ENCODE peak calls at places on chromosomes 7 and 10, in seven cellular contexts. F, H, D, V, A, Q and G are unnamed samples.
A peak's percentile ranks its signal among the peaks of the same experiment; 100 is the strongest.

GRCh38 chr7:91280604-91281003 is 16.4 kb downstream of the FZD1 start:
- DNase-seq in V (no peak), Q (no peak), D (no peak), H (no peak), A (no peak), F (no peak), G (no peak)

GRCh38 chr10:113356794-113357687 is 195.8 kb upstream of the HABP2 start:
- DNase-seq in Q (no peak), A (no peak), H (no peak), D (no peak), V (no peak), F (no peak), G (no peak)

GRCh38 chr7:106858618-106859532 is 6.2 kb upstream of the PIK3CG start:
- DNase-seq in F (no peak), A (no peak), V (no peak), D (no peak), Q (no peak), H (no peak), G (no peak)

GRCh38 chr7:29375641-29376562 is 181.3 kb downstream of the CHN2 start:
- DNase-seq in V (peak; percentile 17), D (no peak), Q (no peak), F (no peak), A (no peak), H (no peak), G (no peak)

GRCh38 chr10:124039432-124040086 is 53.8 kb downstream of the CHST15 start:
- DNase-seq in H (no peak), D (no peak), Q (no peak), A (no peak), V (no peak), F (no peak), G (no peak)

GRCh38 chr10:117663750-117664149 is 121.2 kb downstream of the EMX2 start:
- DNase-seq in V (no peak), A (no peak), Q (no peak), F (no peak), D (no peak), H (no peak), G (no peak)

GRCh38 chr7:156650042-156650441 is 9.5 kb downstream of the RNF32 start:
- DNase-seq in D (no peak), Q (no peak), V (no peak), F (no peak), H (no peak), A (no peak), G (no peak)

GRCh38 chr10:32139223-32140073 is 83.2 kb upstream of the KIF5B start:
- DNase-seq in D (no peak), A (no peak), V (no peak), H (no peak), F (no peak), Q (no peak), G (no peak)

GRCh38 chr10:123942114-123942513 is 50.5 kb upstream of the CPXM2 start:
- DNase-seq in F (no peak), A (no peak), D (no peak), Q (no peak), V (no peak), H (no peak), G (no peak)

GRCh38 chr7:106110885-106111670 is 1.0 kb downstream of the SYPL1 start:
- DNase-seq in D (no peak), V (no peak), Q (no peak), A (no peak), F (no peak), H (no peak), G (no peak)

GRCh38 chr10:78361031-78361430 is 327.4 kb downstream of the RPS24 start:
- DNase-seq in Q (no peak), A (no peak), F (no peak), V (no peak), H (no peak), D (no peak), G (no peak)

GRCh38 chr10:121736315-121737002 is 138.2 kb upstream of the FGFR2 start:
- DNase-seq in A (no peak), D (no peak), V (no peak), Q (no peak), H (no peak), F (no peak), G (no peak)

GRCh38 chr10:47025540-47026300 is 114.5 kb downstream of the PTPN20 start:
- DNase-seq in V (no peak), F (no peak), D (no peak), H (no peak), A (peak; percentile 6), Q (no peak), G (no peak)

GRCh38 chr10:7199152-7199760 is 211.6 kb downstream of the SFMBT2 start:
- DNase-seq in D (no peak), V (no peak), H (no peak), F (no peak), Q (no peak), A (no peak), G (no peak)

GRCh38 chr7:33892945-33893344 is 12.4 kb upstream of the BMPER start:
- DNase-seq in V (no peak), A (no peak), H (no peak), D (no peak), Q (no peak), F (no peak), G (no peak)

GRCh38 chr7:140025814-140026433 is 36.8 kb downstream of the PARP12 start:
- DNase-seq in F (no peak), D (no peak), H (no peak), Q (no peak), V (no peak), A (no peak), G (no peak)

GRCh38 chr7:35555934-35556333 is 139.0 kb downstream of the HERPUD2 start:
- DNase-seq in H (no peak), D (no peak), Q (no peak), F (no peak), A (no peak), V (no peak), G (no peak)

GRCh38 chr10:33886299-33886698 is 551.8 kb upstream of the NRP1 start:
- DNase-seq in D (no peak), Q (no peak), A (no peak), V (no peak), F (no peak), H (no peak), G (no peak)

GRCh38 chr10:116465541-116465940 is 37.9 kb downstream of the PNLIPRP3 start:
- DNase-seq in H (no peak), F (no peak), D (no peak), V (no peak), A (no peak), Q (no peak), G (no peak)

GRCh38 chr10:93580824-93581223 is 14.4 kb downstream of the FFAR4 start:
- DNase-seq in D (peak; percentile 12), V (no peak), A (no peak), H (no peak), F (no peak), Q (no peak), G (no peak)

GRCh38 chr10:69472544-69472943 is 21.3 kb downstream of the TSPAN15 start:
- DNase-seq in Q (no peak), F (no peak), V (no peak), H (no peak), D (no peak), A (no peak), G (no peak)

GRCh38 chr7:157656195-157656769 is 319.5 kb downstream of the DNAJB6 start:
- DNase-seq in D (no peak), A (no peak), H (no peak), V (no peak), Q (no peak), F (no peak), G (no peak)

GRCh38 chr7:41711283-41712064 is 8.6 kb upstream of the INHBA start:
- DNase-seq in Q (no peak), H (no peak), A (no peak), F (no peak), V (no peak), D (no peak), G (no peak)

GRCh38 chr10:102235598-102235920 is 5.8 kb downstream of the PITX3 start:
- DNase-seq in D (no peak), H (no peak), A (no peak), F (no peak), Q (no peak), V (no peak), G (no peak)

GRCh38 chr10:36236931-36237330 is 594.8 kb upstream of the FZD8 start:
- DNase-seq in V (no peak), Q (no peak), F (no peak), H (no peak), D (no peak), A (no peak), G (no peak)